ENCODE peak calls at places on chromosomes 4 and X, in eight cellular contexts. N, H, Z, R, X, Y, E and V are unnamed samples.
A peak's percentile ranks its signal among the peaks of the same experiment; 100 is the strongest.

GRCh38 chr4:30716671-30717207 is 3.4 kb upstream of the PCDH7 start:
- DNase-seq in E (no peak), Y (peak; percentile 39), Z (no peak), H (peak; percentile 33), X (peak; percentile 55), R (no peak), N (peak; percentile 46), V (peak; percentile 12)

GRCh38 chr4:56860781-56861180 is 39.3 kb upstream of the SPINK2 start:
- DNase-seq in H (no peak), Y (no peak), N (no peak), E (no peak), Z (no peak), X (no peak), R (no peak), V (no peak)

GRCh38 chr4:26887809-26888208 is 27.2 kb downstream of the STIM2 start:
- DNase-seq in H (no peak), E (no peak), R (no peak), Y (no peak), Z (no peak), N (no peak), X (no peak), V (no peak)

GRCh38 chr4:152946460-152946859 is 10.3 kb downstream of the FHDC1 start:
- DNase-seq in Y (no peak), R (no peak), X (no peak), Z (no peak), H (peak; percentile 62), N (no peak), E (no peak), V (no peak)

GRCh38 chr4:53465891-53466290 is 88.5 kb downstream of the FIP1L1 start:
- DNase-seq in Z (no peak), E (no peak), R (no peak), Y (no peak), H (no peak), N (no peak), X (no peak), V (no peak)

GRCh38 chr4:73259552-73260140 is 1.0 kb upstream of the ANKRD17 start:
- DNase-seq in N (no peak), X (no peak), Z (no peak), E (peak; percentile 6), Y (no peak), H (no peak), R (no peak), V (no peak)

GRCh38 chr4:185437809-185438208 is 12.0 kb upstream of the UFSP2 start:
- DNase-seq in H (no peak), Z (no peak), Y (no peak), N (no peak), R (no peak), E (no peak), X (no peak), V (no peak)

GRCh38 chrX:150410513-150410912 is 47.4 kb downstream of the MAMLD1 start:
- DNase-seq in X (no peak), Z (no peak), N (no peak), R (no peak), Y (no peak), E (no peak), H (no peak), V (no peak)

GRCh38 chr4:21203416-21203815 is 503.2 kb downstream of the PACRGL start:
- DNase-seq in X (no peak), E (no peak), Z (no peak), Y (no peak), R (no peak), N (no peak), H (no peak), V (no peak)

GRCh38 chr4:34723606-34724005 is 1520.7 kb downstream of the ARAP2 start:
- DNase-seq in R (no peak), E (no peak), Y (no peak), H (no peak), Z (no peak), N (no peak), X (no peak), V (no peak)

GRCh38 chrX:103418811-103419210 is 42.5 kb downstream of the BEX3 start:
- DNase-seq in R (no peak), X (no peak), E (no peak), Y (no peak), N (no peak), Z (no peak), H (no peak), V (no peak)

GRCh38 chrX:9604111-9604907 is 139.5 kb downstream of the TBL1X start:
- DNase-seq in X (no peak), R (no peak), N (no peak), E (no peak), Y (no peak), H (no peak), Z (no peak), V (no peak)

GRCh38 chr4:146256328-146256727 is 42.0 kb downstream of the REELD1 start:
- DNase-seq in Z (no peak), X (no peak), R (no peak), Y (no peak), N (peak; percentile 31), H (no peak), E (no peak), V (no peak)

GRCh38 chr4:1406416-1406945 is at the start of gene NKX1-1:
- DNase-seq in Z (no peak), N (no peak), H (no peak), X (no peak), E (no peak), Y (no peak), R (peak; percentile 7), V (no peak)

GRCh38 chr4:3765271-3766206 is 646 bp upstream of the ADRA2C start:
- DNase-seq in X (peak; percentile 18), Z (no peak), R (peak; percentile 32), N (no peak), E (peak; percentile 43), Y (peak; percentile 14), H (peak; percentile 41), V (no peak)
- TF ChIP-seq CTCF in X (no peak), Z (peak; percentile 29), R (no peak), N (peak; percentile 17), E (no peak), Y (peak; percentile 5), H (no peak), V (no peak)

GRCh38 chrX:19539665-19540064 is 24.4 kb upstream of the MAP3K15 start:
- DNase-seq in R (no peak), Z (no peak), N (no peak), H (no peak), Y (no peak), X (no peak), E (no peak), V (no peak)

GRCh38 chrX:19532709-19533108 is 17.4 kb upstream of the MAP3K15 start:
- DNase-seq in Y (no peak), E (no peak), R (no peak), H (no peak), Z (no peak), N (no peak), X (no peak), V (no peak)

GRCh38 chrX:19541196-19541595 is 25.9 kb upstream of the MAP3K15 start:
- DNase-seq in H (no peak), Y (no peak), X (no peak), Z (no peak), R (no peak), E (no peak), N (no peak), V (no peak)

GRCh38 chrX:19540076-19540475 is 24.8 kb upstream of the MAP3K15 start:
- DNase-seq in H (no peak), X (no peak), N (no peak), Y (no peak), E (no peak), R (no peak), Z (no peak), V (no peak)

DNA sequence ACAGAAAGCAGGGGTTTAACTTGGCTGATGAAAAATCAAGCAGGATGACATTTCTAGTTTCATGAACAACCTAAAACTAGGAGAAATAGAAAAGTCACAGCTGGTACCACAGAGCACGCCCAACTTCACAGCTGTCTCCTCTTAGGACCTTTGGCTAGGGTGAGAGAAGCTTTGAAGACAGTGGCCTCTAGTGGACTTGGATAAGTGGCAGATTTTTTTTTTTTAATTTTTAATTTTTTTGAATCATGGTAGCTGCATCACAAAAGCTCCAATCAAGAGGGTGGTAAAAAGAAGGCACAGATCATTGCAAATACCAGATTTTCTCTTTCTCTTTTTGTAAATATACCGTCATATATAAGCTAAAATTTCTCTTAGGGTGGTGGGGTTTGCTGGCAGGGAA is 20.2 kb upstream of the MAP3K15 start:
- DNase-seq in Y (peak; percentile 8), N (no peak), E (peak; percentile 11), R (no peak), Z (no peak), X (peak; percentile 65), H (peak; percentile 23), V (peak; percentile 38)
- TF ChIP-seq CTCF in Y (peak; percentile 34), N (peak; percentile 7), E (peak; percentile 70), R (no peak), Z (peak; percentile 12), X (peak; percentile 37), H (peak; percentile 41), V (peak; percentile 57)

GRCh38 chr4:7761720-7762119 is 177.9 kb downstream of the AFAP1 start:
- DNase-seq in Z (peak; percentile 32), Y (no peak), H (peak; percentile 51), X (peak; percentile 69), N (peak; percentile 61), R (peak; percentile 67), E (no peak), V (no peak)
- TF ChIP-seq CTCF in Z (peak; percentile 83), Y (peak; percentile 85), H (peak; percentile 61), X (peak; percentile 65), N (peak; percentile 70), R (no peak), E (peak; percentile 81), V (peak; percentile 63)

DNA sequence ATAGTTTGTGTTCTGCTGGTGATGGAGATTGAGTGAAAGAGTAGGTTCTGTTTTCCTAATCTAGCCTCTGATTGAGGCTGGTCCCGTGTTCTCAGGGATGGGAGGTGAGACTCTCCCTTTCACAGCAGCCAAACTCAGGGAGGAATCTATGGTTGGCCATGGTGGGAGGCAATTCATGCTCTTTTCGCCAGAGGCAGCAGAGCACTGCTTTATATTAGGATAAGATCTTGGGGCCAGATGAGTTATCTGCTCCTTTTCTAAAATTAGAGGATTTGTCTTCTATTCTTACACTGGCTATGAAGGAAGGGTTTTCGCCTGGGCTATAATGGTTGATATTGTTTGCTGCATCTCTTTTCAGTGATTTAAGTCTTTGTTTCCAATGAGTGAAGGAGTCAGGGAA is 63.9 kb upstream of the NLGN4X start:
- DNase-seq in Y (no peak), Z (no peak), E (no peak), N (no peak), H (no peak), R (no peak), X (no peak), V (no peak)
- TF ChIP-seq CTCF in Y (no peak), Z (no peak), E (no peak), N (no peak), H (no peak), R (no peak), X (no peak), V (peak; percentile 18)

DNA sequence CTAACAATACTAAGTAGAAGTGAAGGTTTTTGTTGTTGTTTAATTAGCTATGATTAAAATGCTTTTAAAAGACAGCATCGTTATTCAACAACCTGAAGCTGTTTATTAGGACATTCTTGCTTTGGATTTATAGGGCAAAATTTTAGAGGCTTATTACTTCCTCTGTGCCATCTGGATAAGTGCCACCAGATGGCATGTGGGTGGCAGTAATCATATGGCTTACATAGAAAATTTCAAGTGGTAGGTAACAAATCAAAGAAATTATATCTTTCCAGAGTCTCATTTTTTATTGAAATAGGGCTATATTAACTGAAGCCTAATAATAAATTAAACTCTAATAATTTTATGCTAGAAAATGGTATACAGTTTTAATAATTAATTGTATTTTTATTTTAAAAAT is 83.3 kb upstream of the HTR2C start:
- DNase-seq in Z (no peak), E (no peak), R (no peak), X (no peak), Y (no peak), N (no peak), H (no peak), V (no peak)
- TF ChIP-seq CTCF in Z (peak; percentile 19), E (no peak), R (no peak), X (no peak), Y (no peak), N (no peak), H (peak; percentile 29), V (peak; percentile 49)

GRCh38 chr4:183362916-183363542 is 40.8 kb upstream of the CLDN24 start:
- DNase-seq in H (peak; percentile 63), N (peak; percentile 52), Z (peak; percentile 24), X (no peak), Y (peak; percentile 16), E (no peak), R (no peak), V (no peak)
- TF ChIP-seq CTCF in H (peak; percentile 29), N (no peak), Z (peak; percentile 51), X (no peak), Y (peak; percentile 25), E (peak; percentile 41), R (no peak), V (no peak)